ENCODE peak calls at places on chromosomes 13 and 19, in eight cellular contexts. V is sigmoid colon, L is uterus, U is astrocyte, H is heart right ventricle, R is AG10803, Y is fibroblast of mammary gland, C is AG04450. K is an unnamed sample.

GRCh38 chr13:33787051-33787591 is 30.8 kb upstream of the RFC3 start:
- DNase-seq in V (no peak), L (no peak), U (no peak), H (no peak), R (peak), Y (peak), C (no peak), K (peak)

GRCh38 chr19:57103573-57104277 is 16.1 kb upstream of the USP29 start:
- DNase-seq in V (peak), L (peak), U (peak), H (peak), R (peak), Y (peak), C (no peak), K (peak)

GRCh38 chr13:53204598-53204997 is 176.0 kb downstream of the OLFM4 start:
- DNase-seq in V (no peak), L (no peak), U (no peak), H (no peak), R (no peak), Y (no peak), C (no peak), K (no peak)

GRCh38 chr19:4518345-4519171 is at the start of gene PLIN4:
- DNase-seq in V (peak), L (peak), U (peak), H (peak), R (peak), Y (peak), C (no peak), K (no peak)

GRCh38 chr19:36573948-36574726 is 1.0 kb upstream of the ZNF529 start:
- DNase-seq in V (no peak), L (no peak), U (peak), H (no peak), R (peak), Y (peak), C (no peak), K (no peak)

GRCh38 chr13:76860706-76861105 is 25.5 kb downstream of the KCTD12 start:
- DNase-seq in V (no peak), L (no peak), U (no peak), H (no peak), R (no peak), Y (no peak), C (no peak), K (no peak)

GRCh38 chr13:72651196-72651595 is 76.2 kb downstream of the MZT1 start:
- DNase-seq in V (no peak), L (no peak), U (no peak), H (no peak), R (no peak), Y (peak), C (no peak), K (no peak)

GRCh38 chr19:13118424-13119193 is 545 bp downstream of the NACC1 start:
- DNase-seq in V (peak), L (peak), U (peak), H (no peak), R (no peak), Y (peak), C (no peak), K (no peak)

GRCh38 chr13:99830931-99831330 is 140.6 kb downstream of the ZIC5 start:
- DNase-seq in V (no peak), L (no peak), U (no peak), H (no peak), R (no peak), Y (no peak), C (no peak), K (no peak)

GRCh38 chr13:41931337-41931736 is 29.6 kb downstream of the VWA8 start:
- DNase-seq in V (no peak), L (no peak), U (peak), H (no peak), R (peak), Y (peak), C (no peak), K (no peak)

GRCh38 chr19:8423821-8424223 is 10.7 kb downstream of the MARCHF2 start:
- DNase-seq in V (peak), L (peak), U (peak), H (peak), R (peak), Y (peak), C (peak), K (no peak)

GRCh38 chr13:55649485-55649884 is 1491.2 kb upstream of the PRR20A start:
- DNase-seq in V (no peak), L (no peak), U (no peak), H (no peak), R (no peak), Y (no peak), C (no peak), K (no peak)

GRCh38 chr13:113654591-113655357 is 3.2 kb downstream of the ATP4B start:
- DNase-seq in V (peak), L (peak), U (no peak), H (no peak), R (no peak), Y (no peak), C (no peak), K (no peak)

GRCh38 chr19:16091546-16092475 is 15.5 kb downstream of the TPM4 start:
- DNase-seq in V (no peak), L (no peak), U (no peak), H (no peak), R (no peak), Y (no peak), C (no peak), K (no peak)

GRCh38 chr13:49563513-49563912 is 21.8 kb downstream of the RCBTB1 start:
- DNase-seq in V (no peak), L (no peak), U (no peak), H (no peak), R (peak), Y (peak), C (no peak), K (no peak)

GRCh38 chr19:49949735-49950589 is 11.0 kb downstream of the SIGLEC11 start:
- DNase-seq in V (no peak), L (no peak), U (no peak), H (no peak), R (no peak), Y (peak), C (no peak), K (no peak)

GRCh38 chr13:109608503-109608902 is 177.9 kb downstream of the IRS2 start:
- DNase-seq in V (no peak), L (no peak), U (no peak), H (no peak), R (no peak), Y (no peak), C (no peak), K (no peak)

GRCh38 chr13:109610517-109610916 is 175.9 kb downstream of the IRS2 start:
- DNase-seq in V (peak), L (no peak), U (no peak), H (peak), R (no peak), Y (peak), C (no peak), K (peak)

GRCh38 chr13:109616021-109616420 is 170.4 kb downstream of the IRS2 start:
- DNase-seq in V (no peak), L (no peak), U (no peak), H (no peak), R (no peak), Y (no peak), C (no peak), K (no peak)

GRCh38 chr13:109608032-109608431 is 178.4 kb downstream of the IRS2 start:
- DNase-seq in V (no peak), L (no peak), U (no peak), H (no peak), R (no peak), Y (no peak), C (no peak), K (no peak)

GRCh38 chr13:109611912-109612691 is 174.3 kb downstream of the IRS2 start:
- DNase-seq in V (no peak), L (no peak), U (no peak), H (no peak), R (no peak), Y (no peak), C (no peak), K (no peak)
- H3K4me3 ChIP-seq in V (no peak), L (no peak), U (no peak), H (no peak), R (no peak), Y (no peak), C (no peak), K (no peak)

GRCh38 chr13:111893607-111894443 is 173.1 kb upstream of the SOX1 start:
- DNase-seq in V (no peak), L (no peak), U (no peak), H (no peak), R (no peak), Y (no peak), C (no peak), K (no peak)

GRCh38 chr13:111897178-111897845 is 169.6 kb upstream of the SOX1 start:
- DNase-seq in V (peak), L (no peak), U (no peak), H (no peak), R (no peak), Y (no peak), C (no peak), K (no peak)

GRCh38 chr13:111895896-111896821 is 170.8 kb upstream of the SOX1 start:
- DNase-seq in V (no peak), L (no peak), U (no peak), H (no peak), R (no peak), Y (no peak), C (no peak), K (no peak)

GRCh38 chr13:111897846-111898215 is 169.1 kb upstream of the SOX1 start:
- DNase-seq in V (peak), L (no peak), U (no peak), H (no peak), R (no peak), Y (no peak), C (no peak), K (no peak)

DNA sequence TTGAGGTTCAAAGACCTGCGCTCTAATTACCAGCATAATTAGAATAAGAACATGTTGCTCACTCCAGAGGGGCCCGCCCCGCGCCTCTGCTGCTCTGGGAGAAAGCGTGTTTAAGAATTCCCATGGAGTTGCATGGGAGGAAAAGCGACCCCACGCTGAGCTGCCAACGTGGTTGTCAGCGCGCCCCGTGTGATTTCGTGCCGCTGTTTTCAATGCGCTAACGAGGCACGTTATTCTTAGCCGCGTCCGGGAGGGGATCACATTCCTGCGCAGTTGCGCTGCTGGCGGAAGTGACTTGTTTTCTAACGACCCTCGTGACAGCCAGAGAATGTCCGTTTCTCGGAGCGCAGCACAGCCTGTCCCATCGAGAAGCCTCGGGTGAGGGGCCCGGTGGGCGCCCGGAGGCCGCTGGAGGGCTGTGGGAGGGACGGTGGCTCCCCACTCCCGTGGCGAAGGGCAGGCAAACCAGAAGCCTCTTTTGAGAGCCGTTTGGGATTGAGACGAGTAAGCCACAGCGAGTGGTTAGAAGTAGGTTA is 173.8 kb upstream of the SOX1 start:
- DNase-seq in V (no peak), L (no peak), U (no peak), H (no peak), R (no peak), Y (no peak), C (no peak), K (no peak)
- H3K4me3 ChIP-seq in V (peak), L (no peak), U (peak), H (peak), R (no peak), Y (no peak), C (no peak), K (no peak)

GRCh38 chr13:45337803-45338202 is 3.2 kb downstream of the TPT1 start:
- DNase-seq in V (no peak), L (no peak), U (no peak), H (no peak), R (no peak), Y (no peak), C (no peak), K (no peak)
- H3K4me3 ChIP-seq in V (no peak), L (no peak), U (peak), H (no peak), R (no peak), Y (no peak), C (peak), K (no peak)

GRCh38 chr13:28822161-28822560 is 2.0 kb downstream of the MTUS2 start:
- DNase-seq in V (no peak), L (no peak), U (no peak), H (no peak), R (no peak), Y (no peak), C (no peak), K (no peak)

GRCh38 chr13:28819748-28820098 is 416 bp upstream of the MTUS2 start:
- DNase-seq in V (no peak), L (no peak), U (peak), H (peak), R (peak), Y (peak), C (no peak), K (no peak)

GRCh38 chr13:28817204-28817603 is 2.9 kb upstream of the MTUS2 start:
- DNase-seq in V (no peak), L (no peak), U (no peak), H (no peak), R (no peak), Y (no peak), C (no peak), K (no peak)

GRCh38 chr13:28820099-28821051 is at the start of gene MTUS2:
- DNase-seq in V (no peak), L (no peak), U (no peak), H (no peak), R (no peak), Y (no peak), C (no peak), K (no peak)

DNA sequence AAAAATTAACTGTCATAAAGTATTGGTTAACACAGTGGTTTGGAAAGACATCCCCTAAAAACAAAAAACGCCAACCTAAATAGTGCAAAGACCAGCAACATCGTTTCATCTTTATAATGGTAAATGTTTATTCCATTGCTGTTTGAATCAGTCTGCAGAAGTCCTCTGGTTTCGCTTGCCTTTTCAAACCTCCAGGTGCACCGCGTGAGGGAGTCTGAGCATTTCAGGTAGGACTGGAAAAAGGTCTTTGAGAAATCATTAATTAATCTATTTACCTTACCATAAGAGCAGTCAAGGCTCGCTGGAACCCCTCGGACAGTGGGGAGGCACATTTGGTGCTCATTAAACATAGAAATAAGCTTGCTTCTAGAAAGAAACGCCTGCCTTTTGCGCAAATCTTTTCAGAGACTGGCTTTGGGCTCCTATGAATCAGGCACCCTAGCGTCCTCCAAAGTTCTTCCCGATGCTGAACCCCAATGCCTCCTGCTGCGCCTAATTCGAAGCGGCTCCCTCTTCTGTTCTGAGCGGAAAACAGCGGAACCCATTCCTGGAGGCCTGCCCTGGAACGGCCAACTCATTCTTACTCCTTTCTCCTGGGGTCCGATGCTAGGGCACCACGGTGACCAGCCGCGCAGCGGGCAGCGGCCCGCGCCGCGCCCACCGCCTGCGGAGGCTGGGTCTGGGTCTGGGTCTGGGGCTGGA is 942 bp upstream of the MTUS2 start:
- DNase-seq in V (no peak), L (peak), U (peak), H (no peak), R (peak), Y (peak), C (no peak), K (no peak)
- H3K4me3 ChIP-seq in V (peak), L (no peak), U (peak), H (peak), R (peak), Y (no peak), C (peak), K (no peak)

DNA sequence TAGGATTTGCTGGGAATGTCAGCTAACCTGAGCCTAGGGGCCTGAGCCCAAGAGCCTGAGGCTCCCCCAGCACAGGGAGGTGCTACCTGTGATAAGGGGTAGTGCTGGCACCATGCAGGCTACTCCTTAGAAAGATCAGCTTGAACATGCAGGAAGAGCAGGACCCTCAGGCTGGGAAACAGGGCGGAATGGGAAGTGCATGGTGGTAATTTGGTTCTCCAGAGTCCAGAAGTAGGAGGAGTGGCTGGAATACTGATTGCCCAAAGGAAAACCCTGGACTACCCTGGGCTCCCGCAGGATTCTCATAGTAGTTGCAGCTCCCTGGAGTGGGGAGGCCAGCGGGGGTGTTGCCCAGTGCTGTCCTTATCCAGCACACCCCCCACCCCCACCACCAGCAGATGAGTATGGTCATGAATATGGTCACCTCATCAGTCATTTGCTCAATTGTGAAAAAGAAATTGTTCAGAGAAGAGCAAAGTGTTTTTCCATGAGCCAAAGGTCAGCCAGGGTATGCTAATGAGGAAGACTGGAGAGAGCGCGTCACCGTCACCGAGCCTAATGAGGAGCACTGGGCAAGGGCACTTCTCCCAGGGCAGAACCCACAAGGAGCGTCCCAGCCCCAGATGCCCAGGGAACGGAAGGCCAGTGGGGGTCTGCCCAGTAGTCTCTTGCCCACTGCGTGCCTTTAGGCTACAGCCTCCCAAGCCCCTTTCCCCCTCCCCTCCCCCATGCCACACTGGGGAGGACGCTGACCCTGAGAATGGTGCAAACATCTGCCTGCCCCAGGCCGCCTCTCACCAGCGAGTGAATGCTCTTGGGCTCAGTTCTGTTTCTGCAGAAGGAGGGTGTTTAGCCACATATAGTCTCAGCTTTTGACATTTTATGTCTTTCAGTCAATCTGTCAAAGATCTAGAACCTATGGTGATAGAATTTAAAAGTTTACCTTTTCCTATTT is 5.3 kb downstream of the SLC25A15 start:
- DNase-seq in V (no peak), L (no peak), U (no peak), H (no peak), R (no peak), Y (no peak), C (no peak), K (no peak)
- H3K4me3 ChIP-seq in V (no peak), L (no peak), U (no peak), H (no peak), R (no peak), Y (no peak), C (no peak), K (no peak)